ENCODE peak calls at places on chromosomes 12 and 14, in ten cellular contexts. X is tibial artery, N is HepG2, H is DND-41, F is gastrocnemius medialis, I is fibroblast of the aortic adventitia, J is breast epithelium, W is AG09309, A is AG10803, C is heart left ventricle. Y is an unnamed sample.
A peak's percentile ranks its signal among the peaks of the same experiment; 100 is the strongest.

GRCh38 chr14:37116933-37117844 is 55.2 kb downstream of the SLC25A21 start:
- DNase-seq in H (no peak), C (no peak), J (no peak), W (peak; percentile 31), A (peak; percentile 62), X (no peak), N (peak; percentile 39), I (peak; percentile 67), F (no peak), Y (no peak)

GRCh38 chr14:69321601-69322330 is 61.8 kb downstream of the GALNT16 start:
- DNase-seq in X (peak; percentile 47), I (peak; percentile 61), N (no peak), W (no peak), J (no peak), H (no peak), C (peak; percentile 12), F (no peak), A (peak; percentile 12), Y (no peak)

GRCh38 chr14:96806836-96807235 is 9.7 kb downstream of the VRK1 start:
- DNase-seq in W (no peak), F (no peak), H (no peak), C (no peak), I (no peak), N (peak; percentile 90), J (no peak), X (no peak), A (no peak), Y (no peak)

GRCh38 chr14:61601923-61602732 is 93.2 kb upstream of the HIF1A start:
- DNase-seq in H (no peak), X (no peak), A (no peak), N (no peak), I (no peak), C (no peak), W (no peak), J (no peak), F (no peak), Y (no peak)

GRCh38 chr14:23056956-23057756 is at the start of gene CDH24:
- DNase-seq in X (peak; percentile 85), F (no peak), I (peak; percentile 42), W (no peak), A (peak; percentile 55), N (no peak), H (peak; percentile 81), J (peak; percentile 51), C (peak; percentile 80), Y (peak; percentile 75)

GRCh38 chr12:92462049-92462448 is 240.7 kb upstream of the PLEKHG7 start:
- DNase-seq in C (no peak), F (no peak), N (peak; percentile 1), W (peak; percentile 31), H (peak; percentile 70), I (no peak), J (no peak), X (no peak), A (peak; percentile 11), Y (peak; percentile 71)

GRCh38 chr12:51209259-51209658 is 8.6 kb downstream of the POU6F1 start:
- DNase-seq in N (no peak), I (no peak), W (no peak), X (no peak), A (no peak), H (no peak), J (no peak), F (no peak), C (no peak), Y (no peak)

GRCh38 chr14:24941719-24942118 is 108.2 kb downstream of the STXBP6 start:
- DNase-seq in C (no peak), W (no peak), X (no peak), H (peak; percentile 5), N (no peak), A (no peak), I (no peak), J (no peak), F (no peak), Y (no peak)

GRCh38 chr14:106318700-106319099 is 792.3 kb downstream of the TMEM121 start:
- DNase-seq in C (no peak), N (no peak), F (no peak), W (no peak), X (no peak), J (no peak), H (peak; percentile 85), I (no peak), A (no peak), Y (peak; percentile 34)

GRCh38 chr14:96197969-96198368 is 6.7 kb upstream of the BDKRB2 start:
- DNase-seq in N (no peak), F (no peak), X (no peak), W (no peak), C (no peak), J (no peak), H (no peak), A (no peak), I (no peak), Y (no peak)

GRCh38 chr12:117114784-117115183 is 15.6 kb upstream of the TESC start:
- DNase-seq in A (no peak), C (no peak), H (no peak), W (no peak), J (no peak), N (no peak), F (no peak), I (no peak), X (no peak), Y (no peak)

GRCh38 chr14:58769766-58770165 is 132.0 kb downstream of the DACT1 start:
- DNase-seq in F (no peak), X (no peak), J (no peak), H (no peak), N (no peak), C (no peak), I (no peak), A (no peak), W (no peak), Y (no peak)

DNA sequence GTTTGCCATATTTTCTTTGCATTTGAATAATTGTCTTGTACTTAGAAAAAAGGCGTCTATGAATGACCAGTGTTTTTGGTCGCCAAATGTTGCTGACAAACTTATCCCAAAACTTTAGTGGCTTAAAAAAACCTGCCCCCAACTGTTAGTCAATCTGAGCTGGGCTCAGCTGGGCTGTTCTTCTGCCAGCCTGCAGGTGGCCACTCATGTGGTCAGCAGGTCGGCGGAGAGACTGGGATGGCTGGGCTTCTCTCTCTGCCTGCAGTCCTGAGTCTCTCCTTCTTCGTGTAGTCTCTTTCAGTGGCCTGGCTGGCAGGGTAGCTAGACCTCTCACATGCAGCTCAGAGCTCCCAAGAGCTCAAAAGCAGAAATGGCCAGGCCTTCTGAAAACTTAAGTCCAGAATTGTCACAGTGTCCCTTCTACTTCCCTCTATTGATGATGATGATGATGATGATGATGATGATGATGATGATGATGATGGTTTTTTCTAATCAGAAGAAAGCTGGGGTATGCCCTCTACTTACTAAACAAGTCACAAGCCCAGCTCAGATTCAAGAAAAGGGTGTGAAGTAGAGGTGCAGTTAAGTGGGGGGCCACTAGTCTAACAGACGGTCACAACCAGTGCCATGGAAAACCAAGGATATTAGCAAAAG is 87.9 kb downstream of the PTPN11 start:
- DNase-seq in W (no peak), H (no peak), I (no peak), C (no peak), N (no peak), A (no peak), J (no peak), X (no peak), F (no peak), Y (no peak)
- TF ChIP-seq CTCF in W (no peak), H (no peak), I (no peak), C (no peak), N (no peak), A (no peak), J (no peak), X (no peak), F (no peak), Y (no peak)

DNA sequence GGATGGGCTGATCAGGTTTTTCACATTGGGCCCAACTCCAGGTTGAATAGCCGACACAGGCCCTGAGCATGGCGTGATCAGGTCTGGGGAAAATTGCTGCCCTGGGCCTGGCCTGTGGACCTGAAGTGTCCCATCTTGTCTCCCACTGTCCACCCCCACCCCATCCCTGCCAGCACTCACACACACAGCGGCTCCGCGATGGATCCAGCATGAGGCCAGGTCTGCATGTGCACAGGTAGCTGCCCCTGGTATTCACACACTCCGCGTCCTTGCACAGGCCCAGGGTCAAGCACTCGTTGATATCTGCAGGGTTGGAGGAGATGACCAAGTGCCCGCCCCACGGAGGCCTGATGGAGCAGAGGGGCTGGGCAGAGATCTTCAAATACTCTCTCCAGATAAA is 38.7 kb downstream of the ISCA2 start:
- DNase-seq in N (no peak), I (no peak), A (no peak), F (no peak), H (no peak), X (no peak), J (no peak), W (no peak), C (no peak), Y (no peak)
- H3K4me3 ChIP-seq in N (no peak overlapping the region), I (no peak overlapping the region), A (no peak overlapping the region), F (no peak overlapping the region), H (no peak overlapping the region), X (no peak overlapping the region), J (no peak overlapping the region), W (no peak overlapping the region), C (no peak overlapping the region), Y (no peak overlapping the region)

GRCh38 chr12:59833408-59833807 is 237.6 kb downstream of the SLC16A7 start:
- DNase-seq in J (no peak), W (no peak), X (no peak), I (no peak), F (no peak), C (no peak), N (no peak), H (no peak), A (no peak), Y (no peak)

GRCh38 chr12:59839514-59839913 is 243.7 kb downstream of the SLC16A7 start:
- DNase-seq in A (no peak), N (no peak), X (no peak), W (no peak), J (no peak), I (peak; percentile 22), H (no peak), F (no peak), C (no peak), Y (no peak)

GRCh38 chr12:59834659-59835474 is 239.0 kb downstream of the SLC16A7 start:
- DNase-seq in W (no peak), J (no peak), A (peak; percentile 37), F (no peak), N (peak; percentile 5), C (no peak), X (no peak), H (no peak), I (peak; percentile 62), Y (no peak)
- TF ChIP-seq CTCF in W (peak; percentile 45), J (peak; percentile 44), A (peak; percentile 55), F (no peak), N (no peak), C (peak; percentile 39), X (peak; percentile 39), H (peak; percentile 63), I (peak; percentile 59), Y (peak; percentile 52)

GRCh38 chr14:64569108-64570045 is 19.6 kb downstream of the PPP1R36 start:
- DNase-seq in C (peak; percentile 54), A (peak; percentile 92), X (peak; percentile 88), N (peak; percentile 10), I (peak; percentile 78), W (no peak), J (peak; percentile 66), F (peak; percentile 85), H (no peak), Y (no peak)

GRCh38 chr14:64574370-64575115 is 24.8 kb downstream of the PPP1R36 start:
- DNase-seq in H (no peak), F (peak; percentile 87), W (no peak), J (no peak), C (no peak), X (no peak), N (no peak), I (no peak), A (no peak), Y (no peak)

GRCh38 chr14:64577211-64577610 is 27.4 kb downstream of the PPP1R36 start:
- DNase-seq in H (no peak), N (no peak), F (no peak), W (no peak), X (no peak), C (no peak), J (no peak), A (no peak), I (no peak), Y (no peak)

GRCh38 chr14:64572721-64573508 is 23.2 kb downstream of the PPP1R36 start:
- DNase-seq in H (no peak), A (no peak), W (no peak), X (no peak), C (no peak), N (no peak), I (no peak), J (no peak), F (no peak), Y (no peak)
- H3K4me3 ChIP-seq in H (no peak overlapping the region), A (no peak overlapping the region), W (no peak overlapping the region), X (no peak overlapping the region), C (no peak overlapping the region), N (no peak overlapping the region), I (no peak overlapping the region), J (no peak overlapping the region), F (no peak overlapping the region), Y (no peak overlapping the region)

Y was measured in GM06990.